ENCODE peak calls at places on chromosomes 4 and X, in seven cellular contexts. One of them, this sample, is unnamed.
A peak's percentile ranks its signal among the peaks of the same experiment; 100 is the strongest.

GRCh38 chrX:920234-920799 is 289.7 kb downstream of the SHOX start:
- DNase-seq in mesenchymal stem cell: no peak
- DNase-seq in CD4-positive, alpha-beta T cell: no peak
- DNase-seq in AG04450: no peak
- DNase-seq in effector memory CD4-positive, alpha-beta T cell: no peak
- DNase-seq in A673: no peak
- DNase-seq in neuronal stem cell: no peak
- DNase-seq in this sample: no peak

GRCh38 chrX:78455901-78456300 is 128.5 kb upstream of the CYSLTR1 start:
- DNase-seq in mesenchymal stem cell: no peak
- DNase-seq in CD4-positive, alpha-beta T cell: no peak
- DNase-seq in AG04450: no peak
- DNase-seq in effector memory CD4-positive, alpha-beta T cell: no peak
- DNase-seq in A673: no peak
- DNase-seq in neuronal stem cell: no peak
- DNase-seq in this sample: no peak

GRCh38 chr4:148056879-148057278 is 325.0 kb downstream of the ARHGAP10 start:
- DNase-seq in mesenchymal stem cell: peak; percentile 65
- DNase-seq in CD4-positive, alpha-beta T cell: peak; percentile 45
- DNase-seq in AG04450: no peak
- DNase-seq in effector memory CD4-positive, alpha-beta T cell: peak; percentile 6
- DNase-seq in A673: peak; percentile 70
- DNase-seq in neuronal stem cell: no peak
- DNase-seq in this sample: no peak

GRCh38 chrX:13131511-13132137 is 87.2 kb upstream of the FAM9C start:
- DNase-seq in mesenchymal stem cell: peak; percentile 79
- DNase-seq in CD4-positive, alpha-beta T cell: no peak
- DNase-seq in AG04450: no peak
- DNase-seq in effector memory CD4-positive, alpha-beta T cell: no peak
- DNase-seq in A673: no peak
- DNase-seq in neuronal stem cell: no peak
- DNase-seq in this sample: peak; percentile 29

GRCh38 chrX:132807411-132808030 is 150.9 kb downstream of the HS6ST2 start:
- DNase-seq in mesenchymal stem cell: no peak
- DNase-seq in CD4-positive, alpha-beta T cell: no peak
- DNase-seq in AG04450: no peak
- DNase-seq in effector memory CD4-positive, alpha-beta T cell: no peak
- DNase-seq in A673: no peak
- DNase-seq in neuronal stem cell: no peak
- DNase-seq in this sample: no peak

GRCh38 chrX:47361538-47362511 is 8.6 kb upstream of the ZNF157 start:
- DNase-seq in mesenchymal stem cell: peak; percentile 99
- DNase-seq in CD4-positive, alpha-beta T cell: peak; percentile 18
- DNase-seq in AG04450: peak; percentile 84
- DNase-seq in effector memory CD4-positive, alpha-beta T cell: peak; percentile 16
- DNase-seq in A673: peak; percentile 59
- DNase-seq in neuronal stem cell: peak; percentile 86
- DNase-seq in this sample: peak; percentile 13

GRCh38 chr4:184251680-184252000 is 34.0 kb upstream of the ENPP6 start:
- DNase-seq in mesenchymal stem cell: no peak
- DNase-seq in CD4-positive, alpha-beta T cell: no peak
- DNase-seq in AG04450: no peak
- DNase-seq in effector memory CD4-positive, alpha-beta T cell: no peak
- DNase-seq in A673: peak; percentile 61
- DNase-seq in neuronal stem cell: no peak
- DNase-seq in this sample: no peak

GRCh38 chrX:40145001-40145631 is 47.4 kb upstream of the BCOR start:
- DNase-seq in mesenchymal stem cell: peak; percentile 23
- DNase-seq in CD4-positive, alpha-beta T cell: no peak
- DNase-seq in AG04450: no peak
- DNase-seq in effector memory CD4-positive, alpha-beta T cell: no peak
- DNase-seq in A673: peak; percentile 69
- DNase-seq in neuronal stem cell: no peak
- DNase-seq in this sample: peak; percentile 27

GRCh38 chr4:134906404-134907023 is 704.9 kb upstream of the PABPC4L start:
- DNase-seq in mesenchymal stem cell: peak; percentile 37
- DNase-seq in CD4-positive, alpha-beta T cell: no peak
- DNase-seq in AG04450: no peak
- DNase-seq in effector memory CD4-positive, alpha-beta T cell: no peak
- DNase-seq in A673: peak; percentile 18
- DNase-seq in neuronal stem cell: peak; percentile 20
- DNase-seq in this sample: peak; percentile 8

GRCh38 chr4:185096032-185096653 is 46.9 kb upstream of the SLC25A4 start:
- DNase-seq in mesenchymal stem cell: peak; percentile 44
- DNase-seq in CD4-positive, alpha-beta T cell: no peak
- DNase-seq in AG04450: no peak
- DNase-seq in effector memory CD4-positive, alpha-beta T cell: no peak
- DNase-seq in A673: peak; percentile 58
- DNase-seq in neuronal stem cell: no peak
- DNase-seq in this sample: peak; percentile 32

GRCh38 chr4:92387459-92388069 is 83.8 kb downstream of the GRID2 start:
- DNase-seq in mesenchymal stem cell: peak; percentile 49
- DNase-seq in CD4-positive, alpha-beta T cell: no peak
- DNase-seq in AG04450: peak; percentile 8
- DNase-seq in effector memory CD4-positive, alpha-beta T cell: no peak
- DNase-seq in A673: peak; percentile 32
- DNase-seq in neuronal stem cell: peak; percentile 31
- DNase-seq in this sample: no peak

GRCh38 chr4:33649015-33649414 is 2595.3 kb downstream of the ARAP2 start:
- DNase-seq in mesenchymal stem cell: peak; percentile 67
- DNase-seq in CD4-positive, alpha-beta T cell: no peak
- DNase-seq in AG04450: no peak
- DNase-seq in effector memory CD4-positive, alpha-beta T cell: no peak
- DNase-seq in A673: peak; percentile 1
- DNase-seq in neuronal stem cell: no peak
- DNase-seq in this sample: no peak

GRCh38 chr4:139267301-139267700 is 12.7 kb downstream of the MGARP start:
- DNase-seq in mesenchymal stem cell: no peak
- DNase-seq in CD4-positive, alpha-beta T cell: no peak
- DNase-seq in AG04450: no peak
- DNase-seq in effector memory CD4-positive, alpha-beta T cell: no peak
- DNase-seq in A673: no peak
- DNase-seq in neuronal stem cell: no peak
- DNase-seq in this sample: no peak

GRCh38 chrX:32483534-32484136 is 727.7 kb downstream of the DMD start:
- DNase-seq in mesenchymal stem cell: no peak
- DNase-seq in CD4-positive, alpha-beta T cell: no peak
- DNase-seq in AG04450: no peak
- DNase-seq in effector memory CD4-positive, alpha-beta T cell: no peak
- DNase-seq in A673: peak; percentile 9
- DNase-seq in neuronal stem cell: no peak
- DNase-seq in this sample: no peak

DNA sequence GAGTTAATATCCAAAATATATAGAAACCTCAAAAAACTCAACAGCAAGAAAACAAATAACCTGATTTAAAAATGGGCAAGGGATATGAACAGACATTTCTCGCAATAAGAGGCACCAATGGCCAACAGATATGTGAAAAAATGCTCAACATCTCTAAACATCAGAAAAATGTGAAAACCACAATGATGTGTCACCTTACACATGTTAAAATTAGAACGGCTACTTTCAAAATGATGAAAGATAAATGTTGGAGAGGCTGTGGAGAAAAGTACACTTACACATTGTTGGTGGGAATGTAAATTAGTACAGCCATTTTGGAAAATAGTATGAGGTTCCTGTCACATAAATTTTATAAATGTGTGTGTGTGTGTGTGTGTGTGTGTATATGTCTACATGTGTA is 731.3 kb downstream of the DMD start:
- DNase-seq in mesenchymal stem cell: peak; percentile 2
- DNase-seq in CD4-positive, alpha-beta T cell: no peak
- DNase-seq in AG04450: no peak
- DNase-seq in effector memory CD4-positive, alpha-beta T cell: no peak
- DNase-seq in A673: no peak
- DNase-seq in neuronal stem cell: no peak
- DNase-seq in this sample: no peak
- H3K27me3 ChIP-seq in mesenchymal stem cell: no peaks in the 10 kb centered on the region
- H3K27me3 ChIP-seq in CD4-positive, alpha-beta T cell: no peaks in the 10 kb centered on the region
- H3K27me3 ChIP-seq in AG04450: no peaks in the 10 kb centered on the region
- H3K27me3 ChIP-seq in effector memory CD4-positive, alpha-beta T cell: no peaks in the 10 kb centered on the region
- H3K27me3 ChIP-seq in A673: no peaks in the 10 kb centered on the region
- H3K27me3 ChIP-seq in neuronal stem cell: no peaks in the 10 kb centered on the region
- H3K27me3 ChIP-seq in this sample: no peaks in the 10 kb centered on the region

DNA sequence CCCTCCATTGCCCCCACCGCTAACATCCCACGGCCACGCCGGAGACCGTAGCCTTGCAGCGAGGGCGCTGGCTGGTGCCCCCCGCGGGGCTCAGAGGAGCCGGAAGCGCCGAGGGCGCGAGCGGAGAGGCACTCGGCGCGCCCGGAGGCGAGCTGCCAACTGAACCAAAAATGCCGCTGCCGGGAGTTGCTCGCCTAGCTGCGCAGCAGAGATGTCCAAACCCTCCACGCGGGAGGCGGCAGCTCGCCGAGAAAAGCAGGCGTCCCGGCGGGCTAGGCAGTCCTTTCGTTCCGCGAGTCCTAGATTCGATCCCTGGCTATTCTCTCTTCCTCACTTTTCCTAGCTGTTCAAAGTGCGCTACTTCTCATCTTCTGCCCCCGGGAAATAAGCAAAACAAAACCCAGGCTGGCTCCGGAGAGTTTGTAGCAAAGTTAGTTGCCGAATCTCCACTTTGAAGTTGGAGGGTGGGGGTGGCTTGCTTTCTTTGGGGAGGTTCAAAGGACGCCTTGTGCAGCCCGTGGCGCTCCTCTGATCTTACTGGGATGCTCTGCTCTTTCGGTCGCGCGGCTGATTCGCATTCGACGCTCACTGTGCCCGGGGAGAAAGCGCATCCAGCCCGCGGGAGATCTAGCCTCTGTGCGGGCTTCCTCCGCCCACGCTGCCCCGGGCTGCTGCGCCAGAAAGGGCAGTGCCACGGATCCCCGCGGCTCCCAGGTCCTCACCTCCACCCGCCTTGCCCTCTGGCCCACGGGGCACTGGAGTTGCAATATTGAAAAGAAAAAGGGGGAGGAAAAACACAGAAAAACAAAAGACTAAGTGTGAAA is 677 bp downstream of the NKX6-1 start:
- DNase-seq in mesenchymal stem cell: peak; percentile 43
- DNase-seq in CD4-positive, alpha-beta T cell: no peak
- DNase-seq in AG04450: no peak
- DNase-seq in effector memory CD4-positive, alpha-beta T cell: no peak
- DNase-seq in A673: peak; percentile 50
- DNase-seq in neuronal stem cell: no peak
- DNase-seq in this sample: no peak
- H3K9me3 ChIP-seq in mesenchymal stem cell: no peaks in the 10 kb centered on the region
- H3K9me3 ChIP-seq in CD4-positive, alpha-beta T cell: peaks cover 29% of the 10 kb centered on the region
- H3K9me3 ChIP-seq in AG04450: peaks cover 37% of the 10 kb centered on the region
- H3K9me3 ChIP-seq in effector memory CD4-positive, alpha-beta T cell: no peaks in the 10 kb centered on the region
- H3K9me3 ChIP-seq in A673: no peaks in the 10 kb centered on the region
- H3K9me3 ChIP-seq in neuronal stem cell: peaks cover 8% of the 10 kb centered on the region
- H3K9me3 ChIP-seq in this sample: peaks cover 7% of the 10 kb centered on the region

DNA sequence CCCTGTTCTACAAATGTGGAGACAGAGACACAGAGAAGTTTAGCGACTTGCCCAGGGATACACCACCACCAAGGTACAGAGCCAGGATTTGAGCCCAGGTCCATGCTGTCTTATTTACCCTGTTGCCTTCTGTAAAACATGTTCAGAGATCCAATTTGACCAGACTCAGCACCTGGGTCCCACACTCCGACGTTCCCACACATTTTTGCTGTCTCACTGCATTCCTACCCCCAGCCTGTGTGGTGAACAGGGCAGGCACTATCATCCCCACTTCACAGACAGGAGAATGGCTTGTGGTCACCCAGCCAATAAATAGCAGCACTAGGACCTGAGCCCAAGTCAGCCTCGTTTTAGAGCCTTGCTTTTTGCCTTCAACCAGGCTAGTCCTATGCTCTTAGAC is 102.8 kb downstream of the PJA1 start:
- DNase-seq in mesenchymal stem cell: no peak
- DNase-seq in CD4-positive, alpha-beta T cell: no peak
- DNase-seq in AG04450: no peak
- DNase-seq in effector memory CD4-positive, alpha-beta T cell: no peak
- DNase-seq in A673: no peak
- DNase-seq in neuronal stem cell: no peak
- DNase-seq in this sample: no peak
- H3K27me3 ChIP-seq in mesenchymal stem cell: peaks cover 69% of the 10 kb centered on the region
- H3K27me3 ChIP-seq in CD4-positive, alpha-beta T cell: no peaks in the 10 kb centered on the region
- H3K27me3 ChIP-seq in AG04450: no peaks in the 10 kb centered on the region
- H3K27me3 ChIP-seq in effector memory CD4-positive, alpha-beta T cell: no peaks in the 10 kb centered on the region
- H3K27me3 ChIP-seq in A673: no peaks in the 10 kb centered on the region
- H3K27me3 ChIP-seq in neuronal stem cell: peaks cover 14% of the 10 kb centered on the region
- H3K27me3 ChIP-seq in this sample: no peaks in the 10 kb centered on the region

GRCh38 chr4:58413849-58414248 is 1303.7 kb upstream of the IGFBP7 start:
- DNase-seq in mesenchymal stem cell: no peak
- DNase-seq in CD4-positive, alpha-beta T cell: no peak
- DNase-seq in AG04450: no peak
- DNase-seq in effector memory CD4-positive, alpha-beta T cell: no peak
- DNase-seq in A673: no peak
- DNase-seq in neuronal stem cell: no peak
- DNase-seq in this sample: no peak
- H3K9me3 ChIP-seq in mesenchymal stem cell: peaks cover 2% of the 10 kb centered on the region
- H3K9me3 ChIP-seq in CD4-positive, alpha-beta T cell: no peaks in the 10 kb centered on the region
- H3K9me3 ChIP-seq in AG04450: no peaks in the 10 kb centered on the region
- H3K9me3 ChIP-seq in effector memory CD4-positive, alpha-beta T cell: peaks cover 3% of the 10 kb centered on the region
- H3K9me3 ChIP-seq in A673: no peaks in the 10 kb centered on the region
- H3K9me3 ChIP-seq in neuronal stem cell: no peaks in the 10 kb centered on the region
- H3K9me3 ChIP-seq in this sample: no peaks in the 10 kb centered on the region

DNA sequence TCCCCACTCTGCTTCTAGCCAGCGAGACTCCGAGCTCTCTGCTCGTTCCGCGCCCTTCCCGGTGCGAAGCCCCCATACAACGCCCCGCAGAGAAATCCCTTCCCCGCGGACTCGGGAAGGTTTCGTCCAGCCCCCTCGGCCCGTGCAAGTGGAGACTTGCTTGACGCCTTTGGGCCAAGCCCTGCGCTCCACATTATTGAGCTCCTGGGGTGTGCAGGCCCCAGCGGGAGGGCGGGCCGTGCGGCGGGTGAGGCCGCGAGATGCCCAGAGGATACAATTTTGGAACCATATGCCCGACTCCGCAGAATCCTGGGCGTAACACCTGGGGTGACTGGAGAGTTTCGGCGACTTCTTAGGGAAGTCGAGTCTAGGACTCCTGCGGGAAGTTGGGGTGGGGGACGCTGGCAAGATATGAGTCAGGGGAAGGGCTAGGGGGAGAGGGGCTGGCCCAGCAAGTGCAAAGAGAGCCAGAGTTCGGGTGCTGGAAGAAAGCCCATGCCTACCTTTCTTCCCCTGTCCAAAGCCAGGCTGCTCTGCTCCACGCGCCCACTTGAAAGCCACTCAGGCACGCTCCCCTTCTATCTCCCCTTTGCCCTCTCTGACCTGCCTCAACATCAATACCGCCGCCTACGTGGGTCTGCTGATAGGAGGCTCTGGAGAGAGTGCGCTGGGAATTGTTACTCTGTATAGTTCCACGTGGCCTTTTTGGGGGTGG is 1.1 kb upstream of the ELF4 start:
- DNase-seq in mesenchymal stem cell: peak; percentile 29
- DNase-seq in CD4-positive, alpha-beta T cell: no peak
- DNase-seq in AG04450: no peak
- DNase-seq in effector memory CD4-positive, alpha-beta T cell: no peak
- DNase-seq in A673: no peak
- DNase-seq in neuronal stem cell: no peak
- DNase-seq in this sample: no peak
- H3K27me3 ChIP-seq in mesenchymal stem cell: peaks cover 3% of the 10 kb centered on the region
- H3K27me3 ChIP-seq in CD4-positive, alpha-beta T cell: no peaks in the 10 kb centered on the region
- H3K27me3 ChIP-seq in AG04450: no peaks in the 10 kb centered on the region
- H3K27me3 ChIP-seq in effector memory CD4-positive, alpha-beta T cell: no peaks in the 10 kb centered on the region
- H3K27me3 ChIP-seq in A673: no peaks in the 10 kb centered on the region
- H3K27me3 ChIP-seq in neuronal stem cell: peaks cover 6% of the 10 kb centered on the region
- H3K27me3 ChIP-seq in this sample: no peaks in the 10 kb centered on the region

GRCh38 chrX:155774387-155774786 is 106.8 kb upstream of the VAMP7 start:
- DNase-seq in mesenchymal stem cell: no peak
- DNase-seq in CD4-positive, alpha-beta T cell: no peak
- DNase-seq in AG04450: no peak
- DNase-seq in effector memory CD4-positive, alpha-beta T cell: no peak
- DNase-seq in A673: no peak
- DNase-seq in neuronal stem cell: no peak
- DNase-seq in this sample: no peak
- H3K9me3 ChIP-seq in mesenchymal stem cell: no peaks in the 10 kb centered on the region
- H3K9me3 ChIP-seq in CD4-positive, alpha-beta T cell: no peaks in the 10 kb centered on the region
- H3K9me3 ChIP-seq in AG04450: peaks cover 9% of the 10 kb centered on the region
- H3K9me3 ChIP-seq in effector memory CD4-positive, alpha-beta T cell: no peaks in the 10 kb centered on the region
- H3K9me3 ChIP-seq in A673: no peaks in the 10 kb centered on the region
- H3K9me3 ChIP-seq in neuronal stem cell: no peaks in the 10 kb centered on the region
- H3K9me3 ChIP-seq in this sample: no peaks in the 10 kb centered on the region

GRCh38 chrX:14533867-14534266 is 4.5 kb downstream of the GLRA2 start:
- DNase-seq in mesenchymal stem cell: no peak
- DNase-seq in CD4-positive, alpha-beta T cell: no peak
- DNase-seq in AG04450: no peak
- DNase-seq in effector memory CD4-positive, alpha-beta T cell: no peak
- DNase-seq in A673: no peak
- DNase-seq in neuronal stem cell: no peak
- DNase-seq in this sample: no peak
- H3K27me3 ChIP-seq in mesenchymal stem cell: peaks cover 3% of the 10 kb centered on the region
- H3K27me3 ChIP-seq in CD4-positive, alpha-beta T cell: peaks cover under 1% of the 10 kb centered on the region
- H3K27me3 ChIP-seq in AG04450: no peaks in the 10 kb centered on the region
- H3K27me3 ChIP-seq in effector memory CD4-positive, alpha-beta T cell: no peaks in the 10 kb centered on the region
- H3K27me3 ChIP-seq in A673: peaks cover 17% of the 10 kb centered on the region
- H3K27me3 ChIP-seq in neuronal stem cell: no peaks in the 10 kb centered on the region
- H3K27me3 ChIP-seq in this sample: no peaks in the 10 kb centered on the region